ENCODE peak calls at places on chromosome 22, in ten cellular contexts. G is stimulated activated CD4-positive, alpha-beta T cell treated with anti-CD3 and anti-CD28 coated beads, Interleukin-2, amount 100 ng/mL, for 48 hours; N is activated naive CD4-positive, alpha-beta T cell treated with anti-CD3 and anti-CD28 coated beads for 36 hours; W is astrocyte of the hippocampus; T is GM18507; A is left ventricle myocardium superior; Z is activated CD4-positive, CD25-positive, alpha-beta regulatory T cell treated with anti-CD3 and anti-CD28 coated beads, Interleukin-2, amount 50 U/mL, for 72 hours; K is GM12865; H is NCI-H460; L is ACHN. J is an unnamed sample.

GRCh38 chr22:39229075-39229474 is 15.7 kb downstream of the PDGFB start:
- DNase-seq in G (no peak), N (no peak), W (no peak), T (no peak), A (no peak), Z (no peak), K (no peak), H (no peak), L (no peak), J (no peak)

GRCh38 chr22:28800308-28801041 is at the start of gene XBP1:
- DNase-seq in G (peak), N (peak), W (peak), T (peak), A (peak), Z (peak), K (peak), H (peak), L (peak), J (peak)

GRCh38 chr22:41857160-41857859 is 24.4 kb downstream of the SREBF2 start:
- DNase-seq in G (peak), N (peak), W (peak), T (no peak), A (no peak), Z (peak), K (peak), H (peak), L (peak), J (no peak)

GRCh38 chr22:17484608-17485007 is 78.7 kb upstream of the SLC25A18 start:
- DNase-seq in G (no peak), N (no peak), W (no peak), T (no peak), A (no peak), Z (no peak), K (no peak), H (no peak), L (no peak), J (no peak)

GRCh38 chr22:32112380-32112779 is 46.7 kb downstream of the C22orf42 start:
- DNase-seq in G (no peak), N (no peak), W (no peak), T (no peak), A (no peak), Z (no peak), K (no peak), H (no peak), L (no peak), J (no peak)

GRCh38 chr22:29341056-29341848 is 25.8 kb upstream of the RASL10A start:
- DNase-seq in G (no peak), N (no peak), W (no peak), T (no peak), A (no peak), Z (no peak), K (no peak), H (no peak), L (no peak), J (no peak)

GRCh38 chr22:17113600-17113999 is 7.6 kb downstream of the TMEM121B start:
- DNase-seq in G (no peak), N (no peak), W (no peak), T (no peak), A (no peak), Z (no peak), K (no peak), H (no peak), L (no peak), J (no peak)

GRCh38 chr22:45742866-45743450 is 71.3 kb downstream of the ATXN10 start:
- DNase-seq in G (no peak), N (no peak), W (no peak), T (no peak), A (no peak), Z (no peak), K (no peak), H (peak), L (no peak), J (no peak)

GRCh38 chr22:21714784-21715183 is 20.8 kb downstream of the YPEL1 start:
- DNase-seq in G (no peak), N (no peak), W (no peak), T (no peak), A (no peak), Z (no peak), K (no peak), H (no peak), L (no peak), J (no peak)

GRCh38 chr22:44292007-44292370 is 20.8 kb downstream of the SHISAL1 start:
- DNase-seq in G (no peak), N (no peak), W (no peak), T (no peak), A (no peak), Z (no peak), K (no peak), H (no peak), L (no peak), J (no peak)

GRCh38 chr22:20881231-20881630 is 22.4 kb downstream of the SNAP29 start:
- DNase-seq in G (no peak), N (no peak), W (peak), T (no peak), A (no peak), Z (no peak), K (no peak), H (no peak), L (no peak), J (no peak)

GRCh38 chr22:49829044-49829719 is 1.5 kb upstream of the BRD1 start:
- DNase-seq in G (no peak), N (peak), W (no peak), T (no peak), A (no peak), Z (no peak), K (no peak), H (no peak), L (no peak), J (no peak)

GRCh38 chr22:48897959-48898358 is 929.7 kb downstream of the BRD1 start:
- DNase-seq in G (no peak), N (no peak), W (no peak), T (no peak), A (no peak), Z (peak), K (no peak), H (no peak), L (no peak), J (no peak)

GRCh38 chr22:20551805-20552449 is 44.5 kb downstream of the MED15 start:
- DNase-seq in G (peak), N (peak), W (peak), T (no peak), A (peak), Z (peak), K (no peak), H (no peak), L (peak), J (no peak)

GRCh38 chr22:19810381-19811141 is 44.1 kb downstream of the GNB1L start:
- DNase-seq in G (no peak), N (no peak), W (peak), T (no peak), A (no peak), Z (peak), K (no peak), H (no peak), L (no peak), J (no peak)

GRCh38 chr22:34808618-34809017 is 257.3 kb upstream of the ISX start:
- DNase-seq in G (no peak), N (no peak), W (peak), T (no peak), A (no peak), Z (no peak), K (no peak), H (no peak), L (peak), J (no peak)

GRCh38 chr22:50713571-50714056 is 24.4 kb upstream of the ACR start:
- DNase-seq in G (no peak), N (no peak), W (no peak), T (no peak), A (no peak), Z (no peak), K (no peak), H (no peak), L (no peak), J (no peak)

GRCh38 chr22:33748714-33749113 is 171.6 kb downstream of the LARGE1 start:
- DNase-seq in G (no peak), N (no peak), W (no peak), T (no peak), A (no peak), Z (no peak), K (no peak), H (no peak), L (no peak), J (no peak)

GRCh38 chr22:38864361-38865191 is 7.4 kb downstream of the CBX6 start:
- DNase-seq in G (no peak), N (no peak), W (peak), T (no peak), A (peak), Z (no peak), K (no peak), H (no peak), L (no peak), J (no peak)

GRCh38 chr22:42976534-42976933 is 38.4 kb downstream of the PACSIN2 start:
- DNase-seq in G (no peak), N (no peak), W (no peak), T (no peak), A (no peak), Z (no peak), K (no peak), H (no peak), L (no peak), J (no peak)

GRCh38 chr22:27075891-27076290 is 418.5 kb downstream of the MIAT start:
- DNase-seq in G (no peak), N (no peak), W (no peak), T (no peak), A (no peak), Z (no peak), K (no peak), H (no peak), L (no peak), J (no peak)

GRCh38 chr22:24107668-24108067 is 73.6 kb upstream of the SUSD2 start:
- DNase-seq in G (no peak), N (peak), W (peak), T (no peak), A (peak), Z (no peak), K (no peak), H (no peak), L (peak), J (no peak)

GRCh38 chr22:21778705-21779363 is 43.2 kb upstream of the YPEL1 start:
- DNase-seq in G (no peak), N (no peak), W (peak), T (no peak), A (no peak), Z (no peak), K (no peak), H (no peak), L (peak), J (no peak)

GRCh38 chr22:47357086-47357485 is 594.6 kb downstream of the TBC1D22A start:
- DNase-seq in G (no peak), N (no peak), W (no peak), T (no peak), A (no peak), Z (no peak), K (no peak), H (no peak), L (no peak), J (no peak)

GRCh38 chr22:20420157-20420842 is 17.3 kb downstream of the SCARF2 start:
- DNase-seq in G (no peak), N (no peak), W (no peak), T (no peak), A (no peak), Z (no peak), K (no peak), H (no peak), L (no peak), J (no peak)

GRCh38 chr22:46047226-46047625 is 70.3 kb upstream of the WNT7B start:
- DNase-seq in G (no peak), N (no peak), W (no peak), T (no peak), A (no peak), Z (no peak), K (no peak), H (no peak), L (no peak), J (no peak)

GRCh38 chr22:38950527-38951111 is 6.8 kb upstream of the APOBEC3A start:
- DNase-seq in G (no peak), N (no peak), W (no peak), T (no peak), A (no peak), Z (no peak), K (no peak), H (no peak), L (no peak), J (no peak)

GRCh38 chr22:47788461-47788860 is 1026.0 kb downstream of the TBC1D22A start:
- DNase-seq in G (no peak), N (no peak), W (no peak), T (no peak), A (no peak), Z (no peak), K (no peak), H (no peak), L (no peak), J (no peak)